ENCODE peak calls at places on chromosomes 11 and 22, in four cellular contexts. C, K, G and Y are unnamed samples. For H3K36me3 and H3K9me3, the result is how much of the 10 kb centered on the place peaks cover.

GRCh38 chr11:26199341-26199740 is 132.6 kb upstream of the ANO3 start:
- DNase-seq in K (no peak), C (no peak), G (no peak), Y (no peak)

GRCh38 chr11:93089474-93090102 is 108.2 kb downstream of the SLC36A4 start:
- DNase-seq in G (peak), K (no peak), C (no peak), Y (no peak)

GRCh38 chr11:77800445-77800844 is 20.1 kb downstream of the RSF1 start:
- DNase-seq in C (no peak), K (no peak), G (no peak), Y (no peak)

GRCh38 chr11:60857378-60858232 is 1.9 kb upstream of the PTGDR2 start:
- DNase-seq in K (no peak), G (no peak), C (no peak), Y (no peak)

GRCh38 chr11:123754101-123754568 is at the start of gene OR6X1:
- DNase-seq in G (no peak), K (no peak), C (no peak), Y (no peak)

GRCh38 chr11:10298342-10298741 is 4.3 kb upstream of the SBF2 start:
- DNase-seq in C (no peak), G (no peak), K (no peak), Y (no peak)

GRCh38 chr11:119094816-119095065 is 6.9 kb downstream of the DPAGT1 start:
- DNase-seq in G (peak), C (peak), K (peak), Y (no peak)

GRCh38 chr22:37906364-37907008 is 389 bp downstream of the MICALL1 start:
- DNase-seq in C (peak), G (no peak), K (no peak), Y (no peak)

GRCh38 chr11:35126000-35126878 is 12.7 kb upstream of the CD44 start:
- DNase-seq in C (no peak), K (no peak), G (no peak), Y (no peak)

GRCh38 chr22:39179841-39180335 is 27.4 kb upstream of the CBX7 start:
- DNase-seq in G (no peak), C (no peak), K (no peak), Y (no peak)

GRCh38 chr22:34917239-34917638 is 148.7 kb upstream of the ISX start:
- DNase-seq in G (no peak), C (no peak), K (no peak), Y (no peak)

GRCh38 chr22:17929909-17930308 is 94.5 kb downstream of the MICAL3 start:
- DNase-seq in C (no peak), K (no peak), G (no peak), Y (no peak)

GRCh38 chr11:15969281-15969680 is 387.1 kb downstream of the SOX6 start:
- DNase-seq in C (peak), K (peak), G (peak), Y (peak)

GRCh38 chr22:44638966-44639739 is 62.9 kb upstream of the PRR5 start:
- DNase-seq in G (peak), C (peak), K (no peak), Y (no peak)

GRCh38 chr11:102386376-102386775 is 39.4 kb downstream of the BIRC2 start:
- DNase-seq in G (no peak), C (no peak), K (no peak), Y (no peak)
- H3K36me3 ChIP-seq in G (under half), C (under half), K (half or more), Y (under half)

DNA sequence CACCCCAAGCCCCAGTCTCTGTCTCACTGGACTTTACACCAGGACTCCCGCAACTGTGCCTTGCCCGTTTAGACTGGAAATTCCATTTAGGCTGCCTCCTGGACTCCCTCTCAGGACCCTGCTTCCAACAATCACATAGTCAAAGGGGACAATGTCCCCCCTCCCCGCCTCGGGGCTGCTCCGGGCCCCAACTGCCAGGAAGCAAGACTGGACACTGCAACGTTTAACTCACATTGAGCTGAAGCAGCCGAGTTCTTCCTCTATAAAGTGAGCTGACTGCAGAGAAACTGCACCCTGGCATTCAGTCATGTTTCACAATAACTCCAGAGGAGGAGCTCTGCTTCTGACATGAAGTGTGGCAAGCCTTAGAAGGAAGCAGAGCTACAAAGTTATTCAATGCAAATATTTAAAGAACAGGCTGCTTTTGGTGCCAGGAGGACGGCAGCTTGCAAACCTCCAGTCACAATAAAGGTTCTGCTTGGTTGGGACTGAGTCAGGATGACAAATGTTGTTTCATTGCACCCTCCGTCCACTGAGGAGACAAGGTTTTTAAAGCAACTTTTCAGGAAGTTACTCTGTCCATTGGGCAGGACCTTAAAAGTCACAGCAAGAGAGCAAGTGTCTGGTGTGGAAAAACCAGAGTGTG is 19.9 kb downstream of the PACSIN2 start:
- DNase-seq in G (peak), C (no peak), K (no peak), Y (peak)
- H3K4me3 ChIP-seq in G (peak), C (peak), K (peak), Y (no peak)

DNA sequence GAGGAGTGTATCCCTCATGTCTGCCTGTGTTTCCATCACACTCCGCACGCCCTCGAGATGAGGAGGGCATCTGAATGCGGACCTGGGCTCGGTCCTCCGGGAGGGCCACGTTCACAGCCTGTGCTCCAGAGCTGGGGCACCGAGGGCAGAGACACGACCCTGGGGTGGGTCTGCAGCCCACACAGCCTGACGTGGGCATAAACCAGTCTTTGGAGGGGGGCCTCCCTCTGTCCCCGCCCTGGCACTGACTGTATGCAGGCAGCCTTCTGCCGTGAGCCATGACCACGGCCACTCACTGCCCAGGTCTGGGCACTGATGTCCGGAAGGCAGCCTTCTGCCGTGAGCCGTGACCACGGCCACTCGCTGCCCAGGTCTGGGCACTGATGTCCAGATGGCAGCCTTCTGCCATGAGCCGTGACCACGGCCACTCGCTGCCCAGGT is 1425.1 kb downstream of the BRD1 start:
- DNase-seq in G (no peak), K (no peak), C (no peak), Y (no peak)
- H3K9me3 ChIP-seq in G (under half), K (under half), C (under half), Y (under half)

DNA sequence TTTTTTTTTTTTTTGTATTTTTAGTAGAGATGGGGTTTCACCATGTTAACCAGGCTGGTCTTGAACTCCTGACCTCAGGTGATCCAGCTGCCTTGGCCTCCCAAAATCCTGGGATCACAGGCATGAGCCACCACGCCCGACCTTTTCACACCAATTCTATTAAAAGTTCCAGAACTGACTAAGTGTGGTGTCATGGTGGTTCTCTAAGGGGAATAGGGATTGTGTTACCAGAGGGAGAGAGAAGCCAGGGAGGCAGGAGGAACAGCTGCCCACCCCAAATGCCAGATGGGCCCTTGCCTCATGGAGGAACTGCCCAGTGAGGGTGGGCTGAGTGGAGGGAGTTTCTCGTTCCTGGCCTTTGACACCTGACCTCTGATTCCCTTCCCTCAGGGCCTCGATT is 5.9 kb downstream of the RPS6KA4 start:
- DNase-seq in K (no peak), G (no peak), C (no peak), Y (no peak)
- H3K36me3 ChIP-seq in K (half or more), G (under half), C (under half), Y (half or more)